ENCODE peak calls at places on chromosomes 13 and 19, in five cellular contexts. I is endothelial cell of umbilical vein, G is neural progenitor cell, X is fibroblast of lung, N is PC-3. J is an unnamed sample.
A peak's percentile ranks its signal among the peaks of the same experiment; 100 is the strongest.

GRCh38 chr13:114002009-114002544 is 28.2 kb upstream of the C13orf46 start:
- DNase-seq in X (no peak), I (no peak), G (peak; percentile 43), N (no peak), J (no peak)

GRCh38 chr13:62997038-62997619 is 1581.5 kb upstream of the PCDH20 start:
- DNase-seq in G (no peak), I (no peak), N (no peak), X (no peak), J (no peak)

GRCh38 chr13:88303157-88303556 is 632.0 kb downstream of the SLITRK5 start:
- DNase-seq in X (no peak), I (no peak), N (no peak), G (no peak), J (no peak)

GRCh38 chr19:12800873-12801465 is 631 bp downstream of the PRDX2 start:
- DNase-seq in I (no peak), X (no peak), N (peak; percentile 22), G (peak; percentile 70), J (no peak)

GRCh38 chr13:98576963-98577822 is at the start of gene STK24:
- DNase-seq in G (peak; percentile 92), I (peak; percentile 78), X (peak; percentile 84), N (peak; percentile 69), J (peak; percentile 57)

GRCh38 chr19:6528544-6529121 is 2.2 kb upstream of the TNFSF9 start:
- DNase-seq in X (no peak), N (no peak), G (no peak), I (no peak), J (no peak)

GRCh38 chr19:12784871-12785430 is 6.3 kb upstream of the JUNB start:
- DNase-seq in G (no peak), N (no peak), I (no peak), X (no peak), J (no peak)

GRCh38 chr13:80342541-80343371 is 1.8 kb upstream of the SPRY2 start:
- DNase-seq in G (peak; percentile 90), X (peak; percentile 77), I (peak; percentile 83), N (peak; percentile 82), J (peak; percentile 65)

GRCh38 chr13:30581582-30581981 is 36.1 kb upstream of the USPL1 start:
- DNase-seq in N (peak; percentile 49), G (peak; percentile 49), X (peak; percentile 39), I (peak; percentile 32), J (no peak)

GRCh38 chr13:36758345-36758744 is 60.7 kb upstream of the RFXAP start:
- DNase-seq in X (no peak), N (no peak), I (no peak), G (no peak), J (no peak)

GRCh38 chr13:74015137-74015536 is 119.1 kb downstream of the KLF12 start:
- DNase-seq in N (peak; percentile 59), G (no peak), X (peak; percentile 10), I (no peak), J (no peak)

GRCh38 chr19:5957132-5957531 is 20.8 kb downstream of the RANBP3 start:
- DNase-seq in N (no peak), X (no peak), I (no peak), G (no peak), J (no peak)

GRCh38 chr19:53818756-53819155 is 5.4 kb downstream of the NLRP12 start:
- DNase-seq in N (no peak), I (no peak), X (no peak), G (no peak), J (no peak)

GRCh38 chr13:45396548-45397095 is 21.6 kb downstream of the SLC25A30 start:
- DNase-seq in I (peak; percentile 84), G (no peak), X (no peak), N (no peak), J (no peak)

GRCh38 chr13:40158218-40158617 is 502.8 kb downstream of the COG6 start:
- DNase-seq in G (no peak), X (no peak), I (peak; percentile 63), N (peak; percentile 46), J (peak; percentile 45)

GRCh38 chr19:33385956-33386355 is 12.4 kb downstream of the CEBPG start:
- DNase-seq in I (no peak), G (no peak), X (no peak), N (no peak), J (no peak)

GRCh38 chr19:33064117-33064777 is 441 bp downstream of the RHPN2 start:
- DNase-seq in N (peak; percentile 29), I (no peak), X (no peak), G (no peak), J (no peak)

GRCh38 chr19:33832633-33833032 is 36.0 kb downstream of the KCTD15 start:
- DNase-seq in G (no peak), X (no peak), N (no peak), I (no peak), J (no peak)

GRCh38 chr13:98874029-98874397 is 103.9 kb downstream of the DOCK9 start:
- DNase-seq in N (no peak), X (no peak), G (no peak), I (no peak), J (no peak)

GRCh38 chr13:107144432-107144831 is 576.5 kb upstream of the ARGLU1 start:
- DNase-seq in I (peak; percentile 60), X (peak; percentile 55), N (peak; percentile 12), G (no peak), J (no peak)

GRCh38 chr13:35855531-35856019 is 275.6 kb downstream of the DCLK1 start:
- DNase-seq in X (no peak), I (no peak), G (peak; percentile 48), N (peak; percentile 77), J (no peak)

GRCh38 chr13:113551081-113552000 is 33.2 kb upstream of the TFDP1 start:
- DNase-seq in X (no peak), I (no peak), G (no peak), N (no peak), J (no peak)

GRCh38 chr13:29737061-29737460 is 113.4 kb downstream of the UBL3 start:
- DNase-seq in X (no peak), I (no peak), G (no peak), N (no peak), J (no peak)

GRCh38 chr13:101474419-101474957 is 22.0 kb downstream of the ITGBL1 start:
- DNase-seq in I (peak; percentile 80), G (peak; percentile 80), N (peak; percentile 37), X (peak; percentile 91), J (peak; percentile 82)

GRCh38 chr13:100650321-100650720 is 24.3 kb downstream of the TMTC4 start:
- DNase-seq in I (no peak), X (no peak), G (no peak), N (no peak), J (no peak)

GRCh38 chr13:114109646-114110045 is 22.8 kb downstream of the RASA3 start:
- DNase-seq in I (no peak), X (no peak), N (no peak), G (peak; percentile 39), J (no peak)

GRCh38 chr13:80204642-80205041 is 136.3 kb downstream of the SPRY2 start:
- DNase-seq in I (no peak), G (no peak), X (no peak), N (peak; percentile 64), J (no peak)

GRCh38 chr13:74003374-74003773 is 130.8 kb downstream of the KLF12 start:
- DNase-seq in X (peak; percentile 8), G (no peak), N (peak; percentile 29), I (no peak), J (no peak)

GRCh38 chr13:84662503-84662902 is 780.2 kb upstream of the SLITRK1 start:
- DNase-seq in X (no peak), I (no peak), G (no peak), N (no peak), J (no peak)

GRCh38 chr13:30932481-30933333 is at the start of gene TEX26:
- DNase-seq in N (no peak), X (peak; percentile 30), G (peak; percentile 90), I (peak; percentile 38), J (peak; percentile 52)

GRCh38 chr13:97068146-97068545 is 73.9 kb upstream of the OXGR1 start:
- DNase-seq in G (no peak), N (no peak), X (peak; percentile 6), I (peak; percentile 8), J (peak; percentile 31)

GRCh38 chr19:51687791-51688664 is 5.1 kb upstream of the SPACA6 start:
- DNase-seq in I (peak; percentile 54), N (peak; percentile 62), G (peak; percentile 72), X (peak; percentile 70), J (peak; percentile 48)

GRCh38 chr13:26585136-26585535 is 27.7 kb downstream of the WASF3 start:
- DNase-seq in I (no peak), G (no peak), N (no peak), X (peak; percentile 20), J (no peak)

GRCh38 chr13:27923794-27924528 is 4.2 kb downstream of the PDX1 start:
- DNase-seq in N (no peak), X (no peak), G (peak; percentile 62), I (no peak), J (no peak)

GRCh38 chr13:24618219-24618955 is 61.8 kb upstream of the ATP12A start:
- DNase-seq in N (no peak), I (no peak), X (no peak), G (no peak), J (no peak)

GRCh38 chr13:41008349-41008980 is 10.7 kb downstream of the ELF1 start:
- DNase-seq in I (no peak), N (peak; percentile 78), X (peak; percentile 91), G (no peak), J (peak; percentile 13)

GRCh38 chr13:77429320-77430142 is 102.6 kb upstream of the MYCBP2 start:
- DNase-seq in I (no peak), G (no peak), N (peak; percentile 81), X (no peak), J (peak; percentile 28)

DNA sequence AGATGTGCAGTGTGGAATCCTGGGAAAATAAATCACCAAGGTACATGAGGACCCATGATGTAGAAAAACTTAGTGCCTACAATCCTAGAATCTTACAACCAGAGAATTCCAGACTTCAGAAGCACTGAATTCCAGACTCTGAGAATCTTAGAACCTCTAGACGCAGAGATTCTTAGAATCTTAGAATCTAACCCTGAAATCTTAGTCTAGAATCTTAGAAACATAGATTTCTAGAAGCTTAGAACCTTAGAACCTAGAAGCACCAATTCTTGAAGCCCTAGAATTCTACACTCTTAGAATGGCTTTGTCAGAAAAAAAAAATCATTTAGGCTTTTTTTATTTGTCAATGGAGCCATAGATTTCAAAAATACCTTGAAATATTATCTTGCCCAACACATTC is 6.0 kb downstream of the CEACAM16 start:
- DNase-seq in G (no peak), X (no peak), N (no peak), I (no peak), J (no peak)
- H3K27ac ChIP-seq in G (no peak overlapping the region), X (no peak overlapping the region), N (no peak overlapping the region), I (no peak overlapping the region), J (no peak overlapping the region)

DNA sequence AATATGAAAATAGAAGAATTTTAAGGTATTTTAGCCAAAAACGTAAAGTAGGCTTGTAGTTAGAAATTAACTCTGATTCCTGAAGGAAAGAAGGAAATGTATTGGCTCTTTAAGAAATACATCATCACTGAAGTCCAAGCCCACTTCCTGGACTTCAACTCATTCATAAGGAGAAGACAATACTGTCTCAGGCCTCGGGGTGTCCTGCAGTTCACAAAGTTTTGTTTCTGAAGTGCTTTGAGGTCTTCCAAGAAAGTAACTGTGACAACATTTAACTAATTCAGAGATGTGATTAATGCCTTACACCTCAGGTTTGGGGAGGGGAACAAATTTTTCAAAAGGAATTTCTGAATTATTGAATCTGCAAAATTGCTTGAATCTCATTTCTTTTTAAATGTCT is 65.8 kb upstream of the STARD13 start:
- DNase-seq in X (peak; percentile 50), N (peak; percentile 55), G (no peak), I (peak; percentile 65), J (peak; percentile 62)
- H3K4me3 ChIP-seq in X (no peak overlapping the region), N (peak overlapping the region; percentile 96), G (no peak overlapping the region), I (peak overlapping the region; percentile 86), J (peak overlapping the region; percentile 78)

GRCh38 chr19:4650159-4650558 is 10.8 kb downstream of the TNFAIP8L1 start:
- DNase-seq in G (no peak), X (no peak), I (no peak), N (no peak), J (no peak)
- H3K27ac ChIP-seq in G (no peak overlapping the region), X (no peak overlapping the region), I (no peak overlapping the region), N (no peak overlapping the region), J (no peak overlapping the region)

GRCh38 chr19:39124136-39124764 is 1.3 kb upstream of the PAK4 start:
- DNase-seq in I (no peak), N (no peak), X (no peak), G (no peak), J (no peak)
- H3K4me3 ChIP-seq in I (no peak overlapping the region), N (no peak overlapping the region), X (no peak overlapping the region), G (no peak overlapping the region), J (no peak overlapping the region)

J was measured in brain microvascular endothelial cell.